ENCODE peak calls at places on chromosomes 3 and 15, in six cellular contexts. Z, R, M, L, G and Y are unnamed samples.

GRCh38 chr3:141959531-141959920 is 83.1 kb downstream of the ATP1B3 start:
- DNase-seq in Z (no peak), R (no peak), M (no peak), L (no peak), G (no peak), Y (no peak)

GRCh38 chr3:56771376-56771775 is 30.4 kb downstream of the ARHGEF3 start:
- DNase-seq in Z (no peak), R (no peak), M (no peak), L (no peak), G (no peak), Y (no peak)

GRCh38 chr15:78120523-78120922 is 10.7 kb downstream of the CIB2 start:
- DNase-seq in Z (no peak), R (no peak), M (no peak), L (no peak), G (no peak), Y (no peak)

GRCh38 chr3:46065751-46066256 is 38.5 kb upstream of the XCR1 start:
- DNase-seq in Z (no peak), R (no peak), M (no peak), L (peak), G (no peak), Y (no peak)

GRCh38 chr3:50322386-50323091 is at the start of gene HYAL2:
- DNase-seq in Z (no peak), R (no peak), M (no peak), L (no peak), G (no peak), Y (no peak)

GRCh38 chr3:150146891-150147761 is 176.4 kb upstream of the PFN2 start:
- DNase-seq in Z (peak), R (no peak), M (no peak), L (peak), G (peak), Y (peak)

GRCh38 chr15:78415284-78415683 is 22.7 kb upstream of the IREB2 start:
- DNase-seq in Z (no peak), R (no peak), M (no peak), L (peak), G (peak), Y (peak)

GRCh38 chr3:172034786-172035685 is 4.3 kb upstream of the FNDC3B start:
- DNase-seq in Z (no peak), R (no peak), M (no peak), L (peak), G (no peak), Y (peak)

GRCh38 chr3:35707904-35708303 is 68.6 kb downstream of the ARPP21 start:
- DNase-seq in Z (no peak), R (no peak), M (no peak), L (no peak), G (peak), Y (no peak)

GRCh38 chr3:63294332-63294731 is 16.2 kb downstream of the SYNPR start:
- DNase-seq in Z (no peak), R (no peak), M (no peak), L (no peak), G (no peak), Y (no peak)